ENCODE peak calls at places on chromosomes 16 and 17, in four cellular contexts. L is activated CD4-positive, CD25-positive, alpha-beta regulatory T cell treated with anti-CD3 and anti-CD28 coated beads, Interleukin-2, amount 50 U/mL, for 16 hours; O is stimulated activated CD4-positive, alpha-beta T cell treated with anti-CD3 and anti-CD28 coated beads, TNF-alpha, amount 100 ng/mL, for 24 hours; S is GM12892. Z is an unnamed sample.

GRCh38 chr16:23132921-23133532 is 16.2 kb downstream of the USP31 start:
- DNase-seq in L (no peak), O (no peak), S (no peak), Z (peak; percentile 40)

GRCh38 chr16:82641336-82641984 is 14.7 kb downstream of the CDH13 start:
- DNase-seq in O (no peak), L (no peak), S (no peak), Z (peak; percentile 26)

GRCh38 chr16:29312835-29313558 is 93.5 kb downstream of the NPIPB11 start:
- DNase-seq in S (no peak), L (no peak), O (no peak), Z (no peak)

GRCh38 chr16:53695070-53695469 is 8.6 kb downstream of the RPGRIP1L start:
- DNase-seq in O (no peak), S (no peak), L (no peak), Z (peak; percentile 60)

GRCh38 chr16:17305694-17306093 is 165.1 kb downstream of the XYLT1 start:
- DNase-seq in O (peak; percentile 1), L (no peak), S (peak; percentile 32), Z (no peak)

GRCh38 chr17:17910060-17910459 is 62.1 kb downstream of the TOM1L2 start:
- DNase-seq in O (no peak), L (no peak), S (no peak), Z (no peak)

GRCh38 chr17:16491703-16492612 is at the start of gene LRRC75A:
- DNase-seq in O (peak; percentile 21), S (peak; percentile 77), L (no peak), Z (peak; percentile 19)

GRCh38 chr17:74742153-74742515 is 5.1 kb downstream of the RAB37 start:
- DNase-seq in S (peak; percentile 60), O (no peak), L (no peak), Z (no peak)

GRCh38 chr17:45132569-45133463 is 501 bp upstream of the PLCD3 start:
- DNase-seq in S (peak; percentile 89), O (peak; percentile 40), L (no peak), Z (peak; percentile 73)

GRCh38 chr17:7853693-7854043 is 1.2 kb upstream of the TMEM88 start:
- DNase-seq in O (no peak), L (no peak), S (no peak), Z (no peak)

GRCh38 chr16:67865318-67865717 is 7.5 kb upstream of the EDC4 start:
- DNase-seq in S (no peak), O (no peak), L (no peak), Z (peak; percentile 34)

GRCh38 chr17:28276011-28276410 is 43.0 kb upstream of the TMEM97 start:
- DNase-seq in O (no peak), L (no peak), S (no peak), Z (no peak)

GRCh38 chr17:69722518-69722917 is 308.0 kb downstream of the MAP2K6 start:
- DNase-seq in O (no peak), L (no peak), S (no peak), Z (no peak)

GRCh38 chr17:7929158-7930029 is at the start of gene KCNAB3:
- DNase-seq in S (no peak), L (no peak), O (no peak), Z (peak; percentile 22)

GRCh38 chr17:27519550-27519949 is 63.3 kb downstream of the KSR1 start:
- DNase-seq in L (no peak), O (no peak), S (no peak), Z (no peak)

GRCh38 chr17:80348551-80349436 is 66.2 kb upstream of the ENDOV start:
- DNase-seq in L (no peak), S (no peak), O (no peak), Z (no peak)

GRCh38 chr16:30748634-30749445 is 615 bp downstream of the PHKG2 start:
- DNase-seq in S (peak; percentile 56), L (no peak), O (no peak), Z (peak; percentile 32)

GRCh38 chr17:77400445-77400870 is 259.7 kb downstream of the SEC14L1 start:
- DNase-seq in L (peak; percentile 60), S (peak; percentile 69), O (peak; percentile 70), Z (no peak)

GRCh38 chr17:72445055-72445991 is 324.5 kb downstream of the SOX9 start:
- DNase-seq in O (no peak), S (no peak), L (no peak), Z (no peak)

GRCh38 chr16:88422733-88423447 is 30.2 kb upstream of the ZFPM1 start:
- DNase-seq in L (no peak), O (no peak), S (no peak), Z (no peak)